ENCODE peak calls at places on chromosomes 11 and 22, in four cellular contexts. O is CD4-positive, alpha-beta memory T cell; E is endothelial cell of umbilical vein; V is colonic mucosa. A is an unnamed sample.
A peak's percentile ranks its signal among the peaks of the same experiment; 100 is the strongest.

GRCh38 chr11:34501500-34501899 is 12.1 kb downstream of the ELF5 start:
- DNase-seq in O (no peak), V (no peak), E (no peak), A (peak; percentile 65)

GRCh38 chr11:133778161-133778560 is 67.2 kb downstream of the SPATA19 start:
- DNase-seq in E (no peak), O (no peak), V (no peak), A (no peak)

GRCh38 chr11:107293677-107294344 is 163.8 kb downstream of the CWF19L2 start:
- DNase-seq in V (no peak), E (no peak), O (no peak), A (no peak)

GRCh38 chr11:109696191-109696897 is 274.4 kb downstream of the C11orf87 start:
- DNase-seq in V (no peak), E (no peak), O (no peak), A (peak; percentile 60)

GRCh38 chr11:81967242-81967641 is 766.4 kb downstream of the FAM181B start:
- DNase-seq in V (no peak), E (no peak), O (no peak), A (no peak)

GRCh38 chr11:14908214-14908880 is 16.3 kb upstream of the CYP2R1 start:
- DNase-seq in O (peak; percentile 41), V (peak; percentile 45), E (peak; percentile 36), A (no peak)

GRCh38 chr22:44892803-44893730 is 116.7 kb downstream of the PHF21B start:
- DNase-seq in O (no peak), V (no peak), E (no peak), A (no peak)

GRCh38 chr11:34348919-34349318 is 8.9 kb downstream of the ABTB2 start:
- DNase-seq in V (no peak), E (no peak), O (no peak), A (no peak)

GRCh38 chr22:19289475-19290161 is 1.9 kb downstream of the CLTCL1 start:
- DNase-seq in E (no peak), V (no peak), O (no peak), A (peak; percentile 64)

GRCh38 chr11:94766656-94767291 is 1.4 kb upstream of the AMOTL1 start:
- DNase-seq in O (no peak), V (no peak), E (no peak), A (no peak)

GRCh38 chr22:19646383-19646782 is 67.9 kb upstream of the SEPTIN5 start:
- DNase-seq in V (no peak), O (no peak), E (no peak), A (no peak)

GRCh38 chr11:74138572-74138971 is 32.2 kb downstream of the C2CD3 start:
- DNase-seq in O (no peak), E (peak; percentile 86), V (peak; percentile 48), A (peak; percentile 95)

GRCh38 chr22:39142088-39142667 is 10.3 kb downstream of the CBX7 start:
- DNase-seq in V (no peak), O (no peak), E (no peak), A (no peak)

GRCh38 chr11:33444835-33445594 is 187.8 kb downstream of the HIPK3 start:
- DNase-seq in O (no peak), V (no peak), E (peak; percentile 12), A (no peak)

GRCh38 chr11:73177380-73178091 is 35.4 kb upstream of the FCHSD2 start:
- DNase-seq in E (peak; percentile 94), O (no peak), V (no peak), A (no peak)

GRCh38 chr11:16613401-16614381 is 124.8 kb upstream of the C11orf58 start:
- DNase-seq in V (peak; percentile 83), E (peak; percentile 71), O (peak; percentile 47), A (peak; percentile 16)

GRCh38 chr11:8352852-8353505 is 89.3 kb upstream of the LMO1 start:
- DNase-seq in O (no peak), V (no peak), E (no peak), A (no peak)

GRCh38 chr22:32650553-32651345 is 150.8 kb upstream of the TIMP3 start:
- DNase-seq in O (no peak), V (no peak), E (no peak), A (no peak)

GRCh38 chr11:48116437-48116836 is 100.2 kb upstream of the OR4B1 start:
- DNase-seq in V (no peak), O (no peak), E (no peak), A (no peak)

GRCh38 chr11:19018901-19019300 is 41.6 kb downstream of the MRGPRX2 start:
- DNase-seq in E (no peak), V (no peak), O (no peak), A (no peak)

GRCh38 chr11:81673001-81673400 is 1060.7 kb downstream of the FAM181B start:
- DNase-seq in E (no peak), V (no peak), O (no peak), A (no peak)

GRCh38 chr11:2330696-2331095 is 28.9 kb downstream of the TSPAN32 start:
- DNase-seq in E (no peak), O (no peak), V (no peak), A (no peak)

GRCh38 chr22:22196018-22196533 is 48.5 kb upstream of the VPREB1 start:
- DNase-seq in O (no peak), E (no peak), V (no peak), A (no peak)

GRCh38 chr22:36465232-36466021 is 16.0 kb downstream of the TXN2 start:
- DNase-seq in E (peak; percentile 91), O (no peak), V (peak; percentile 76), A (peak; percentile 32)

GRCh38 chr22:49307071-49307830 is 520.4 kb downstream of the BRD1 start:
- DNase-seq in E (no peak), V (peak; percentile 13), O (no peak), A (no peak)

GRCh38 chr11:30984442-30984816 is 385.1 kb downstream of the DCDC1 start:
- DNase-seq in E (no peak), V (no peak), O (no peak), A (peak; percentile 43)

GRCh38 chr11:783581-784015 is 6.3 kb downstream of the CEND1 start:
- DNase-seq in E (peak; percentile 80), V (peak; percentile 83), O (peak; percentile 22), A (peak; percentile 84)

GRCh38 chr11:68436985-68437926 is 23.3 kb upstream of the PPP6R3 start:
- DNase-seq in O (no peak), V (no peak), E (peak; percentile 87), A (peak; percentile 67)

GRCh38 chr11:103067118-103067517 is 24.8 kb downstream of the DCUN1D5 start:
- DNase-seq in O (no peak), V (no peak), E (no peak), A (no peak)

GRCh38 chr11:66579017-66579606 is 10.7 kb upstream of the CTSF start:
- DNase-seq in E (peak; percentile 69), V (peak; percentile 73), O (peak; percentile 68), A (peak; percentile 49)

GRCh38 chr11:4626207-4627105 is 10.8 kb upstream of the OR51D1 start:
- DNase-seq in V (peak; percentile 83), O (peak; percentile 26), E (peak; percentile 37), A (peak; percentile 26)

GRCh38 chr11:72243567-72244316 is at the start of gene PHOX2A:
- DNase-seq in E (no peak), V (no peak), O (no peak), A (no peak)

DNA sequence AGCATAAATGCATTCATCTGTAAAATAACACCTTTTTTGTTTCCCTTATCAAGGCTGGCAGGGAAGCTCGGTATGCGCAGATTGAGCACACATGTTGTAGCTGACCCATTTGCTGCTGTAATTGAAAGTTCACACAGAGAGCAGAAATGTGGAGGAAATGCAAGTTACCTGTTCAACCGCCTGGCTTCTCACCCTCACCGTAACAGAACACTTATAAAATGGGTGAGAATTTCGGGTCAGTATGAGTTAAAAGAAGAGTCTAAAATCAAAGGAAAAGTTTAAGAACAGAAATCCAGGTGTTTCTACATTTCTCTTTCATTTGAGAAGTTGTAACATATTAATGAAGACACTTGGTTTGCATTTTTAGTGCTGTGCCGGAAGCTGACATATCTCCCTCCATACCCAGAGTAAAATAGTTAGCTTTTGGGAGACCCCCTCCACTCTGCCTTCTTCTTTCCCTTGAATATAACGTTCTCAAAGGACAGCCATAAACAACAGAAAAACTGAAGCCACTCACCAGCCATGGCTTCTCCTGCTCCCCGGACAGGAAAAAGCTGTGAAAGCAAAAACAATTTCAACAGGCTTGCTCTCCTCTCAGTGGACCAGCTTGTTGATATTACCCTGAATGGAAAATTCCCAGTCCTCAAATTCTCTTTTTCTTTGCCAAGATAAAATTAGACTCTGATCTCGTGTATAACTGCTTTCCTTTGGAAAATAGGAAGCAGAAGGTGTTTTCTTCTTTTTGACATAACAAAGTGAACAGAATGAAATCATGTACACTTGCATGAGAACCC is at the start of gene CASP12:
- DNase-seq in V (no peak), O (peak; percentile 37), E (peak; percentile 97), A (no peak)
- H3K4me3 ChIP-seq in V (no peak within 1 kb of the TSS), O (peak within 1 kb of the TSS; percentile 8), E (no peak within 1 kb of the TSS), A (no peak within 1 kb of the TSS)

DNA sequence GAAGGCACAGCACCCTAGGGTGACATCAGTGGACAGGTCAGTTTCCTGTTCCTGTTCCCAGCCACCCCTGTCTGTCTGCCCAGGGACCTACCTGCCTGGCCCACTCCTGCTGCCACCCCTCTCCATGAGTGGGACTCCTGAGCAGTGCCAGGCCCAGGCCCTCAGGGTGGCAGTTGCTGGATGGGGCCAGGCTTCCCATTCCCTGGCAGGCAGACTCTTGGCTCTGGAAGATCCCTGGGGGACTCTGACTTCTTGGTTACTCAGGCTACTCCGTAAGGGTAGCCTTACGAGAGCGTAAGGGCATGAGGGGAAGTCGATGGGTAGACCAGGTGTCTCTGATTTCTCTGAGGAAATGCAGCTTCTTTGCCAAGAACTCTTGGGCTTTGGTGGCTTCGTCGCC is 2.7 kb downstream of the TAGLN start:
- DNase-seq in O (no peak), V (no peak), E (no peak), A (no peak)
- H3K4me3 ChIP-seq in O (no peak overlapping the region), V (peak overlapping the region; percentile 33), E (no peak overlapping the region), A (no peak overlapping the region)

GRCh38 chr11:13486926-13487660 is 8.7 kb downstream of the PTH start:
- DNase-seq in V (peak; percentile 74), O (peak; percentile 64), E (peak; percentile 40), A (no peak)
- H3K4me3 ChIP-seq in V (no peak overlapping the region), O (no peak overlapping the region), E (no peak overlapping the region), A (peak overlapping the region; percentile 27)

DNA sequence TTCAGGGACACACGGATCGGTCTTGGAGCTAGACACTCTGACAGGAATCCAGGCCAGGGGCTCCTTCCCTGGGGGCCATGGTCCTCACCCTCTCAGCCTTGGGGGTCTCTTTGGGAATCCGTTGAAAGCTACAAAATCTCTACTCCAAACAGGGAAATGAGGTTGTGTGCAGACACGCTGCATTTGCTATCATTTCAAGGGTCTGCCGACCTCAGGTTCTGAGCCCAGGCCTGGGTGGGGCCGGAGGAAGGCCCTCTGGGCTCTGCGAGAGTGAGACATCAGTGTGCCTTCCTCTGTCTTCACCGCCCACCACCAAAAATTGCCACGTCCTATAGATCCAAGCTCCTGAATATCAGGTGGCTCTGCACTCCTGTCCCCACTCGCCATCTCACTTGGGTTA is 74.4 kb upstream of the FGF3 start:
- DNase-seq in E (no peak), V (no peak), O (no peak), A (no peak)
- H3K4me3 ChIP-seq in E (no peak overlapping the region), V (no peak overlapping the region), O (no peak overlapping the region), A (no peak overlapping the region)